ENCODE peak calls at places on chromosomes 5 and 9, in four cellular contexts. H is cardiac muscle cell; R is germinal center; M is stimulated activated CD8-positive, alpha-beta memory T cell treated with anti-CD3 and anti-CD28 coated beads, Interleukin-2, amount 100 ng/mL, for 48 hours. U is an unnamed sample.

GRCh38 chr5:167953151-167953788 is 338.2 kb upstream of the WWC1 start:
- DNase-seq in R (no peak), M (no peak), H (no peak), U (no peak)

GRCh38 chr9:84699897-84700395 is 30.4 kb downstream of the NTRK2 start:
- DNase-seq in R (no peak), H (no peak), M (no peak), U (no peak)

GRCh38 chr5:148794729-148795590 is 31.5 kb upstream of the ADRB2 start:
- DNase-seq in M (no peak), H (no peak), R (no peak), U (no peak)

GRCh38 chr5:146068136-146068717 is 37.1 kb downstream of the PLAC8L1 start:
- DNase-seq in H (no peak), R (no peak), M (no peak), U (peak)

GRCh38 chr9:16921855-16922254 is 51.4 kb upstream of the BNC2 start:
- DNase-seq in H (no peak), R (no peak), M (no peak), U (no peak)

GRCh38 chr9:120855827-120856636 is 13.3 kb upstream of the PSMD5 start:
- DNase-seq in M (no peak), H (no peak), R (no peak), U (no peak)

GRCh38 chr5:177603631-177604030 is 3.7 kb downstream of the B4GALT7 start:
- DNase-seq in R (no peak), M (no peak), H (no peak), U (no peak)

GRCh38 chr9:123157216-123157615 is 111.2 kb downstream of the STRBP start:
- DNase-seq in H (peak), M (no peak), R (no peak), U (no peak)

GRCh38 chr5:179345429-179346321 is at the start of gene ADAMTS2:
- DNase-seq in H (peak), R (peak), M (no peak), U (no peak)